ENCODE peak calls at places on chromosome 18, in nine cellular contexts. One of them, this sample, is unnamed.

GRCh38 chr18:23958036-23958435 is 56.5 kb upstream of the TTC39C start:
- DNase-seq in ovary: peak; percentile 74
- DNase-seq in IMR-90: no peak
- DNase-seq in dorsolateral prefrontal cortex: peak; percentile 51
- DNase-seq in GM12865: no peak
- DNase-seq in endodermal cell: no peak
- DNase-seq in fibroblast of pulmonary artery: peak; percentile 31
- DNase-seq in GM10248: no peak
- DNase-seq in neural crest cell: no peak
- DNase-seq in this sample: peak; percentile 63

GRCh38 chr18:30280861-30281470 is 761.6 kb downstream of the DSC3 start:
- DNase-seq in ovary: no peak
- DNase-seq in IMR-90: peak; percentile 59
- DNase-seq in dorsolateral prefrontal cortex: no peak
- DNase-seq in GM12865: peak; percentile 37
- DNase-seq in endodermal cell: peak; percentile 52
- DNase-seq in fibroblast of pulmonary artery: peak; percentile 81
- DNase-seq in GM10248: no peak
- DNase-seq in neural crest cell: peak; percentile 56
- DNase-seq in this sample: no peak

GRCh38 chr18:34631567-34631966 is 78.5 kb upstream of the DTNA start:
- DNase-seq in ovary: no peak
- DNase-seq in IMR-90: no peak
- DNase-seq in dorsolateral prefrontal cortex: no peak
- DNase-seq in GM12865: no peak
- DNase-seq in endodermal cell: no peak
- DNase-seq in fibroblast of pulmonary artery: no peak
- DNase-seq in GM10248: no peak
- DNase-seq in neural crest cell: no peak
- DNase-seq in this sample: no peak

GRCh38 chr18:13284330-13285027 is 65.9 kb downstream of the LDLRAD4 start:
- DNase-seq in ovary: no peak
- DNase-seq in IMR-90: no peak
- DNase-seq in dorsolateral prefrontal cortex: no peak
- DNase-seq in GM12865: peak; percentile 15
- DNase-seq in endodermal cell: no peak
- DNase-seq in fibroblast of pulmonary artery: no peak
- DNase-seq in GM10248: no peak
- DNase-seq in neural crest cell: no peak
- DNase-seq in this sample: no peak

GRCh38 chr18:62486290-62486964 is 36.4 kb upstream of the ZCCHC2 start:
- DNase-seq in ovary: no peak
- DNase-seq in IMR-90: peak; percentile 16
- DNase-seq in dorsolateral prefrontal cortex: no peak
- DNase-seq in GM12865: peak; percentile 14
- DNase-seq in endodermal cell: peak; percentile 63
- DNase-seq in fibroblast of pulmonary artery: peak; percentile 39
- DNase-seq in GM10248: no peak
- DNase-seq in neural crest cell: no peak
- DNase-seq in this sample: no peak

GRCh38 chr18:12702221-12703095 is at the start of the genes CEP76 and PSMG2:
- DNase-seq in ovary: peak; percentile 90
- DNase-seq in IMR-90: peak; percentile 84
- DNase-seq in dorsolateral prefrontal cortex: peak; percentile 72
- DNase-seq in GM12865: peak; percentile 95
- DNase-seq in endodermal cell: peak; percentile 93
- DNase-seq in fibroblast of pulmonary artery: peak; percentile 91
- DNase-seq in GM10248: peak; percentile 95
- DNase-seq in neural crest cell: peak; percentile 81
- DNase-seq in this sample: peak; percentile 95

GRCh38 chr18:8763611-8764010 is 58.3 kb downstream of the MTCL1 start:
- DNase-seq in ovary: no peak
- DNase-seq in IMR-90: no peak
- DNase-seq in dorsolateral prefrontal cortex: no peak
- DNase-seq in GM12865: no peak
- DNase-seq in endodermal cell: no peak
- DNase-seq in fibroblast of pulmonary artery: no peak
- DNase-seq in GM10248: no peak
- DNase-seq in neural crest cell: no peak
- DNase-seq in this sample: no peak

GRCh38 chr18:40935423-40935822 is 1019.6 kb upstream of the PIK3C3 start:
- DNase-seq in ovary: no peak
- DNase-seq in IMR-90: peak; percentile 15
- DNase-seq in dorsolateral prefrontal cortex: no peak
- DNase-seq in GM12865: peak; percentile 5
- DNase-seq in endodermal cell: no peak
- DNase-seq in fibroblast of pulmonary artery: peak; percentile 52
- DNase-seq in GM10248: no peak
- DNase-seq in neural crest cell: no peak
- DNase-seq in this sample: no peak

GRCh38 chr18:58784601-58785137 is 80.0 kb upstream of the ZNF532 start:
- DNase-seq in ovary: no peak
- DNase-seq in IMR-90: no peak
- DNase-seq in dorsolateral prefrontal cortex: no peak
- DNase-seq in GM12865: no peak
- DNase-seq in endodermal cell: peak; percentile 73
- DNase-seq in fibroblast of pulmonary artery: peak; percentile 17
- DNase-seq in GM10248: no peak
- DNase-seq in neural crest cell: peak; percentile 34
- DNase-seq in this sample: no peak

DNA sequence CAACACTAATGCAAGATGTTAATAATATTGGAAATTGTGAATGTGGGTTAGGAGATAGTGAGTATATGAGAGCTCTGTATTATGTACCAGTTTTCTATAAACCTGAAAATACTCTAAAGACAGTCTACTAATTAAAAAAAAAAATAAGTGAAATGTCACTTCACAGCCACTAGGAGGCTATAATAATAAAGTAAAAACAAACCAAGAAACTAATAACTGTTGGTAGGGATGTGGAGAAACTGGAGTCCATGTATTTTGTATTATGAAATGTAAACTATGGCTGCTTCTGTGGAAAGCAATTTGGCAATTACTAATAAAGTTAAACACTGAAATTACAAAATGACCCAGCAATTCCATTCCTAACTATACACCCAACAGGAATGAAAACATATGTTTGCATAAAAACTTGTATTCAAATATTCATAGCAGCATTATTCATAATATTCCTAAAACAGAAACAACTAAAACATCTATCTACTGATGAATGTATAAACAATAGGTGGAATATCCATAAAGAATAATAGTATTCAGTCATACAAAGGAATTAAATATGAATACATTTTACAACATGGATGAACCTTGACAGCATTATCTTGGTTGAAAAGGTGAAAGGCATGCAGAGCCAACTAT is 36.2 kb downstream of the CCDC178 start:
- DNase-seq in ovary: no peak
- DNase-seq in IMR-90: no peak
- DNase-seq in dorsolateral prefrontal cortex: no peak
- DNase-seq in GM12865: no peak
- DNase-seq in endodermal cell: no peak
- DNase-seq in fibroblast of pulmonary artery: peak; percentile 3
- DNase-seq in GM10248: no peak
- DNase-seq in neural crest cell: no peak
- DNase-seq in this sample: no peak
- TF ChIP-seq CTCF in ovary: no peak
- TF ChIP-seq CTCF in IMR-90: peak; percentile 31
- TF ChIP-seq CTCF in dorsolateral prefrontal cortex: peak; percentile 39
- TF ChIP-seq CTCF in GM12865: no peak
- TF ChIP-seq CTCF in endodermal cell: peak; percentile 79
- TF ChIP-seq CTCF in fibroblast of pulmonary artery: peak; percentile 38
- TF ChIP-seq CTCF in GM10248: peak; percentile 24
- TF ChIP-seq CTCF in neural crest cell: peak; percentile 68
- TF ChIP-seq CTCF in this sample: peak; percentile 39

GRCh38 chr18:55778731-55779460 is 190.9 kb upstream of the TCF4 start:
- DNase-seq in ovary: no peak
- DNase-seq in IMR-90: no peak
- DNase-seq in dorsolateral prefrontal cortex: no peak
- DNase-seq in GM12865: peak; percentile 54
- DNase-seq in endodermal cell: no peak
- DNase-seq in fibroblast of pulmonary artery: peak; percentile 38
- DNase-seq in GM10248: no peak
- DNase-seq in neural crest cell: no peak
- DNase-seq in this sample: no peak

GRCh38 chr18:55779711-55780590 is 192.0 kb upstream of the TCF4 start:
- DNase-seq in ovary: peak; percentile 52
- DNase-seq in IMR-90: peak; percentile 30
- DNase-seq in dorsolateral prefrontal cortex: peak; percentile 46
- DNase-seq in GM12865: peak; percentile 30
- DNase-seq in endodermal cell: peak; percentile 78
- DNase-seq in fibroblast of pulmonary artery: peak; percentile 54
- DNase-seq in GM10248: peak; percentile 12
- DNase-seq in neural crest cell: peak; percentile 29
- DNase-seq in this sample: no peak

GRCh38 chr18:55779461-55779710 is 191.4 kb upstream of the TCF4 start:
- DNase-seq in ovary: no peak
- DNase-seq in IMR-90: no peak
- DNase-seq in dorsolateral prefrontal cortex: peak; percentile 39
- DNase-seq in GM12865: peak; percentile 6
- DNase-seq in endodermal cell: no peak
- DNase-seq in fibroblast of pulmonary artery: peak; percentile 26
- DNase-seq in GM10248: no peak
- DNase-seq in neural crest cell: no peak
- DNase-seq in this sample: no peak

GRCh38 chr18:55781481-55781957 is 193.5 kb upstream of the TCF4 start:
- DNase-seq in ovary: no peak
- DNase-seq in IMR-90: peak; percentile 77
- DNase-seq in dorsolateral prefrontal cortex: peak; percentile 79
- DNase-seq in GM12865: peak; percentile 27
- DNase-seq in endodermal cell: peak; percentile 86
- DNase-seq in fibroblast of pulmonary artery: peak; percentile 91
- DNase-seq in GM10248: no peak
- DNase-seq in neural crest cell: peak; percentile 26
- DNase-seq in this sample: no peak

DNA sequence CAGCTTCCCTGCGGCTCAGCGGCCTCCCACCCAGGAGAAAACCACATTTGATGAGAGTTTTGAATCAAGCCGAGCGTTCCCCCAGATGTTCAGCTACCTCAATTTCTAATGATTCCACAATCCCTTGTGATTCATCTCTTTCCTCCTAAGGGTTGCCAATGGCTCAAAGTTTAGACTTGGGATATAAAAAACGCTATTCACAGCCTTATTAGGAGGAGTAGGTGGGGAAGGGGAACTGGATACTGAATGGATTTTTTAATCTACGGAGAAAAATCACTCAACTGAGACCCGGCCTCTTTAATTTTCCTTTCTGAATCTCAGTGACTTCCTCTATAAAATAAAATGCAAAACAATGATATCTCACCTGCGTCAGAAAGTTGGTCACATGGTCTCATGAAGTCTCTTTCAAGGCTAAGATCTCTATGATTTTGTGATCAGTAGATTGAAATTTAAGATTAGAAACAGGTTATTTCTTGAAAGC is 192.6 kb upstream of the TCF4 start:
- DNase-seq in ovary: no peak
- DNase-seq in IMR-90: peak; percentile 48
- DNase-seq in dorsolateral prefrontal cortex: no peak
- DNase-seq in GM12865: no peak
- DNase-seq in endodermal cell: no peak
- DNase-seq in fibroblast of pulmonary artery: peak; percentile 60
- DNase-seq in GM10248: no peak
- DNase-seq in neural crest cell: no peak
- DNase-seq in this sample: no peak
- TF ChIP-seq CTCF in ovary: no peak
- TF ChIP-seq CTCF in IMR-90: no peak
- TF ChIP-seq CTCF in dorsolateral prefrontal cortex: no peak
- TF ChIP-seq CTCF in GM12865: no peak
- TF ChIP-seq CTCF in endodermal cell: peak; percentile 10
- TF ChIP-seq CTCF in fibroblast of pulmonary artery: no peak
- TF ChIP-seq CTCF in GM10248: no peak
- TF ChIP-seq CTCF in neural crest cell: no peak
- TF ChIP-seq CTCF in this sample: no peak

GRCh38 chr18:45526120-45526841 is 89.0 kb upstream of the SLC14A2 start:
- DNase-seq in ovary: no peak
- DNase-seq in IMR-90: no peak
- DNase-seq in dorsolateral prefrontal cortex: no peak
- DNase-seq in GM12865: no peak
- DNase-seq in endodermal cell: no peak
- DNase-seq in fibroblast of pulmonary artery: peak; percentile 6
- DNase-seq in GM10248: no peak
- DNase-seq in neural crest cell: no peak
- DNase-seq in this sample: no peak
- TF ChIP-seq CTCF in ovary: no peak
- TF ChIP-seq CTCF in IMR-90: no peak
- TF ChIP-seq CTCF in dorsolateral prefrontal cortex: no peak
- TF ChIP-seq CTCF in GM12865: no peak
- TF ChIP-seq CTCF in endodermal cell: peak; percentile 51
- TF ChIP-seq CTCF in fibroblast of pulmonary artery: no peak
- TF ChIP-seq CTCF in GM10248: no peak
- TF ChIP-seq CTCF in neural crest cell: no peak
- TF ChIP-seq CTCF in this sample: peak; percentile 67

DNA sequence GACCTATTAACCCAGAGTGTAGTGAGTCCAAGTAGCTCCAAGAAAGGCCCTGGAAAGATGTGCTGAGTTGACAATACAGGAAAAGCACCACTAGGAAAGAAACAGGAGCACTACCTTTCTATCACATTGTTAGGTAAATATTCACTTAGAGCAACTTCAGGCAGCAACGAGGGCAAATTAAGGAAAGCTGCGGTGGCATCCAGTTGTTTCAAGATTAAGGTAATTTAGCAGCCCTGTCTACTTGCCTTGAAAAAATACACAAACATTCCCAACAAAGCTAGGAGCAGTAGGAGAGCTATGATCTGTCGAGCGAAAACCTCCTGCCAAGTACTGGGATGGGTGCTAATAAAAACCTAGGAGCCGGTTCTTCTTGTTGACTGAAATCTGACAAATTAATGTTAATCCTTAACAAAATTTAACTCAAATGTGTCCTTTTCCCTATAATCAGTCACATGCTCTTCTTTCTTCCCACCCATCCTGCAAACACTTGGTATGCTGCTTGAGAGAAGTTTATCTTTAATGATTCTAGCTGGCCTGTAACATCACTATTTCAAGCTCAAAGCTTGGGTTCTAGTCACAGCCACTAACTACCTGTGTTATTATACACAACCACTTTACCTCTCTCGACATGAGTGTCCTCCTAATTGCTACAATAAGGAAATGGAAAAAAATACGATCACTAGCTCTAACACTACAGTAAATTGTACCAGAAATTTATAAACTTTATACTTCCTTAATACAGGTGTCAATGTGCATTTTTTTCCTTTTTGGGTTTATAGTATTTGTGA is 2.0 kb downstream of the ACAA2 start:
- DNase-seq in ovary: no peak
- DNase-seq in IMR-90: no peak
- DNase-seq in dorsolateral prefrontal cortex: no peak
- DNase-seq in GM12865: no peak
- DNase-seq in endodermal cell: no peak
- DNase-seq in fibroblast of pulmonary artery: no peak
- DNase-seq in GM10248: no peak
- DNase-seq in neural crest cell: no peak
- DNase-seq in this sample: no peak
- TF ChIP-seq CTCF in ovary: no peak
- TF ChIP-seq CTCF in IMR-90: no peak
- TF ChIP-seq CTCF in dorsolateral prefrontal cortex: no peak
- TF ChIP-seq CTCF in GM12865: no peak
- TF ChIP-seq CTCF in endodermal cell: no peak
- TF ChIP-seq CTCF in fibroblast of pulmonary artery: no peak
- TF ChIP-seq CTCF in GM10248: no peak
- TF ChIP-seq CTCF in neural crest cell: no peak
- TF ChIP-seq CTCF in this sample: no peak